ENCODE peak calls at places on chromosomes 6 and 20, in four cellular contexts. G, T, R and E are unnamed samples.

GRCh38 chr6:37696841-37697735 is 595 bp downstream of the MDGA1 start:
- DNase-seq in T (peak; percentile 46), R (no peak), G (peak; percentile 25), E (no peak)

GRCh38 chr6:104537185-104537584 is 322.5 kb downstream of the HACE1 start:
- DNase-seq in R (no peak), T (no peak), G (no peak), E (no peak)

GRCh38 chr6:43012364-43012763 is 1.4 kb downstream of the MEA1 start:
- DNase-seq in T (no peak), G (no peak), R (no peak), E (no peak)

GRCh38 chr6:81772741-81773140 is 20.3 kb upstream of the TENT5A start:
- DNase-seq in G (no peak), T (no peak), R (no peak), E (no peak)

GRCh38 chr6:39984051-39984450 is 49.8 kb upstream of the MOCS1 start:
- DNase-seq in T (no peak), G (no peak), R (no peak), E (no peak)

GRCh38 chr6:137423444-137424168 is 70.6 kb downstream of the OLIG3 start:
- DNase-seq in G (no peak), R (no peak), T (no peak), E (no peak)

GRCh38 chr20:15913661-15914060 is 659.6 kb downstream of the KIF16B start:
- DNase-seq in R (no peak), T (no peak), G (no peak), E (no peak)

GRCh38 chr6:26243132-26243531 is 121.9 kb upstream of the BTN3A2 start:
- DNase-seq in R (no peak), T (no peak), G (no peak), E (no peak)

GRCh38 chr6:160348209-160348551 is at the start of gene SLC22A3:
- DNase-seq in T (no peak), G (no peak), R (peak; percentile 11), E (no peak)

GRCh38 chr20:29313481-29313880 is 1944.0 kb upstream of the DEFB115 start:
- DNase-seq in G (no peak), R (no peak), T (no peak), E (no peak)

GRCh38 chr20:55159230-55159629 is 683.8 kb downstream of the DOK5 start:
- DNase-seq in R (no peak), T (no peak), G (no peak), E (no peak)

GRCh38 chr6:110488606-110489005 is 12.2 kb upstream of the SLC22A16 start:
- DNase-seq in R (no peak), G (no peak), T (no peak), E (no peak)

GRCh38 chr20:37697314-37697713 is 3.5 kb downstream of the CTNNBL1 start:
- DNase-seq in R (peak; percentile 36), T (no peak), G (no peak), E (no peak)

GRCh38 chr6:116518621-116519020 is 7.2 kb downstream of the CALHM5 start:
- DNase-seq in T (no peak), R (no peak), G (no peak), E (no peak)

GRCh38 chr6:71676298-71676697 is 210.1 kb upstream of the RIMS1 start:
- DNase-seq in R (no peak), T (no peak), G (no peak), E (no peak)

GRCh38 chr20:4896971-4897497 is 104.3 kb downstream of the SLC23A2 start:
- DNase-seq in G (no peak), T (no peak), R (no peak), E (no peak)

GRCh38 chr20:62822239-62822787 is 5.5 kb downstream of the COL9A3 start:
- DNase-seq in R (no peak), T (no peak), G (no peak), E (no peak)

GRCh38 chr6:84516151-84516550 is 248.2 kb downstream of the TBX18 start:
- DNase-seq in R (no peak), G (no peak), T (no peak), E (no peak)

GRCh38 chr20:50271674-50272412 is 81.2 kb downstream of the CEBPB start:
- DNase-seq in R (no peak), T (no peak), G (no peak), E (no peak)

GRCh38 chr20:44035924-44036323 is 121.3 kb downstream of the TOX2 start:
- DNase-seq in R (no peak), T (no peak), G (no peak), E (no peak)

GRCh38 chr20:59891581-59891980 is 41.9 kb downstream of the SYCP2 start:
- DNase-seq in G (no peak), R (no peak), T (no peak), E (no peak)

GRCh38 chr6:93416575-93417420 is 2.6 kb downstream of the EPHA7 start:
- DNase-seq in R (peak; percentile 32), G (no peak), T (peak; percentile 37), E (peak; percentile 69)

GRCh38 chr6:38495922-38496635 is 143.7 kb downstream of the BTBD9 start:
- DNase-seq in R (peak; percentile 69), T (no peak), G (no peak), E (no peak)

GRCh38 chr6:157503018-157503747 is 122.2 kb downstream of the ZDHHC14 start:
- DNase-seq in R (no peak), T (no peak), G (no peak), E (no peak)

GRCh38 chr6:141482773-141483172 is 650.0 kb upstream of the GJE1 start:
- DNase-seq in R (peak; percentile 6), T (no peak), G (no peak), E (peak; percentile 4)

GRCh38 chr6:75196051-75196743 is 9.7 kb downstream of the COL12A1 start:
- DNase-seq in R (no peak), G (no peak), T (no peak), E (no peak)

GRCh38 chr6:3697609-3698008 is 53.9 kb downstream of the PXDC1 start:
- DNase-seq in T (no peak), R (no peak), G (no peak), E (no peak)

GRCh38 chr6:108395297-108395696 is 100.4 kb downstream of the AFG1L start:
- DNase-seq in G (no peak), T (no peak), R (no peak), E (no peak)

GRCh38 chr6:52162940-52163908 is 23.0 kb upstream of the IL17A start:
- DNase-seq in G (no peak), T (peak; percentile 26), R (no peak), E (peak; percentile 3)